ENCODE peak calls at places on chromosomes 11 and 22, in ten cellular contexts. T, F, M, V, L, C, J, Q, X and G are unnamed samples.

GRCh38 chr11:16912607-16913006 is 101.6 kb downstream of the PLEKHA7 start:
- DNase-seq in Q (no peak), L (no peak), F (peak), J (no peak), X (no peak), V (no peak), M (no peak), T (no peak), C (no peak), G (no peak)

GRCh38 chr11:57873196-57873911 is 111.8 kb downstream of the CTNND1 start:
- DNase-seq in Q (no peak), X (no peak), M (no peak), L (peak), T (no peak), J (no peak), C (no peak), F (no peak), V (no peak), G (peak)

GRCh38 chr11:10307022-10307410 is 2.1 kb downstream of the ADM start:
- DNase-seq in M (no peak), L (no peak), V (no peak), C (no peak), F (no peak), T (no peak), Q (no peak), X (no peak), J (no peak), G (no peak)

GRCh38 chr11:116053538-116053919 is 549.3 kb upstream of the CADM1 start:
- DNase-seq in T (no peak), Q (no peak), C (no peak), J (no peak), M (no peak), X (no peak), F (no peak), V (no peak), L (no peak), G (no peak)

GRCh38 chr11:43580735-43581369 is 99.7 kb upstream of the HSD17B12 start:
- DNase-seq in L (no peak), M (no peak), J (no peak), Q (no peak), X (no peak), F (no peak), C (peak), T (no peak), V (no peak), G (no peak)

GRCh38 chr11:134069426-134069921 is 602 bp downstream of the JAM3 start:
- DNase-seq in Q (no peak), F (no peak), J (peak), T (no peak), C (no peak), V (no peak), X (no peak), L (no peak), M (no peak), G (no peak)

GRCh38 chr22:37126383-37126782 is 16.9 kb upstream of the TMPRSS6 start:
- DNase-seq in M (no peak), F (peak), J (no peak), X (no peak), C (no peak), Q (peak), T (no peak), V (no peak), L (no peak), G (no peak)

GRCh38 chr11:10208045-10208674 is 85.9 kb downstream of the SBF2 start:
- DNase-seq in M (no peak), X (peak), C (peak), T (no peak), V (peak), F (no peak), L (peak), J (no peak), Q (peak), G (peak)

GRCh38 chr22:24181996-24182560 is 791 bp downstream of the SUSD2 start:
- DNase-seq in V (no peak), F (no peak), M (no peak), L (no peak), C (no peak), T (no peak), Q (no peak), X (no peak), J (no peak), G (no peak)

GRCh38 chr11:60790726-60791125 is 5.6 kb downstream of the MS4A10 start:
- DNase-seq in T (no peak), V (no peak), M (no peak), L (no peak), F (no peak), X (no peak), C (no peak), Q (no peak), J (no peak), G (no peak)

GRCh38 chr11:74641905-74642304 is 49.5 kb downstream of the POLD3 start:
- DNase-seq in F (no peak), C (no peak), L (no peak), T (no peak), J (no peak), X (no peak), M (no peak), V (no peak), Q (no peak), G (no peak)

GRCh38 chr11:65872555-65873279 is at the start of gene EFEMP2:
- DNase-seq in X (no peak), Q (no peak), M (no peak), V (no peak), L (no peak), F (no peak), J (no peak), T (no peak), C (no peak), G (no peak)

GRCh38 chr11:14764899-14765527 is 121.4 kb downstream of the PDE3B start:
- DNase-seq in F (no peak), J (no peak), V (no peak), Q (no peak), L (peak), X (peak), M (no peak), T (no peak), C (peak), G (no peak)

GRCh38 chr22:22019659-22020424 is 37.3 kb upstream of the TOP3B start:
- DNase-seq in T (no peak), V (no peak), M (no peak), L (peak), Q (no peak), C (no peak), J (no peak), X (no peak), F (no peak), G (peak)

GRCh38 chr22:25420925-25421904 is 143.3 kb upstream of the GRK3 start:
- DNase-seq in C (peak), T (no peak), F (peak), X (no peak), M (peak), V (no peak), J (no peak), Q (no peak), L (no peak), G (no peak)

GRCh38 chr11:74371269-74372039 is 26.8 kb downstream of the PGM2L1 start:
- DNase-seq in L (peak), M (no peak), X (no peak), Q (no peak), F (no peak), C (no peak), J (no peak), V (no peak), T (no peak), G (peak)

GRCh38 chr22:37565830-37566229 is 5.5 kb downstream of the CDC42EP1 start:
- DNase-seq in X (peak), J (no peak), L (no peak), V (no peak), T (no peak), M (no peak), C (no peak), Q (no peak), F (no peak), G (no peak)

GRCh38 chr11:5737091-5737490 is 843 bp downstream of the OR56B1 start:
- DNase-seq in M (no peak), X (no peak), C (no peak), V (no peak), T (no peak), L (no peak), F (no peak), Q (no peak), J (no peak), G (no peak)

GRCh38 chr11:125075900-125076317 is 12.8 kb downstream of the SLC37A2 start:
- DNase-seq in V (no peak), X (no peak), Q (no peak), M (peak), J (no peak), T (no peak), L (peak), C (peak), F (no peak), G (peak)

GRCh38 chr11:16049611-16050010 is 306.7 kb downstream of the SOX6 start:
- DNase-seq in X (no peak), J (no peak), Q (no peak), L (no peak), M (no peak), T (no peak), C (no peak), F (peak), V (no peak), G (no peak)

GRCh38 chr11:824292-824880 is 3.3 kb upstream of the CRACR2B start:
- DNase-seq in V (no peak), Q (no peak), M (no peak), X (no peak), C (no peak), L (no peak), T (no peak), F (no peak), J (no peak), G (no peak)

GRCh38 chr22:39128508-39128907 is 24.0 kb downstream of the CBX7 start:
- DNase-seq in C (peak), V (no peak), X (peak), Q (no peak), J (no peak), M (no peak), L (no peak), T (no peak), F (no peak), G (no peak)

GRCh38 chr11:34065505-34066203 is 14.1 kb downstream of the CAPRIN1 start:
- DNase-seq in L (peak), F (peak), M (no peak), V (no peak), C (no peak), T (no peak), Q (no peak), X (peak), J (no peak), G (no peak)

GRCh38 chr11:113694390-113694789 is 11.7 kb downstream of the TMPRSS5 start:
- DNase-seq in V (no peak), J (no peak), T (no peak), Q (no peak), M (no peak), C (no peak), L (no peak), X (no peak), F (no peak), G (no peak)

GRCh38 chr11:440065-441042 is 1.5 kb downstream of the ANO9 start:
- DNase-seq in T (peak), F (no peak), L (no peak), Q (no peak), C (no peak), V (no peak), J (no peak), M (no peak), X (peak), G (no peak)

GRCh38 chr11:109605006-109605405 is 183.0 kb downstream of the C11orf87 start:
- DNase-seq in J (no peak), V (no peak), C (no peak), X (no peak), Q (no peak), T (no peak), L (no peak), F (no peak), M (no peak), G (no peak)

GRCh38 chr11:74397531-74398243 is 546 bp downstream of the PGM2L1 start:
- DNase-seq in X (peak), L (peak), V (peak), T (no peak), J (no peak), F (peak), M (no peak), C (peak), Q (peak), G (peak)

GRCh38 chr11:36105743-36106581 is 162.1 kb downstream of the LDLRAD3 start:
- DNase-seq in F (no peak), M (no peak), L (no peak), Q (no peak), X (no peak), T (no peak), C (no peak), J (no peak), V (no peak), G (no peak)

GRCh38 chr11:123694551-123694950 is 40.1 kb upstream of the SCN3B start:
- DNase-seq in C (no peak), M (no peak), T (no peak), L (no peak), J (no peak), X (no peak), Q (no peak), V (no peak), F (no peak), G (no peak)

GRCh38 chr11:63769719-63770443 is 1.3 kb upstream of the ZFTA start:
- DNase-seq in T (no peak), Q (no peak), F (peak), X (no peak), J (peak), V (no peak), C (no peak), M (no peak), L (no peak), G (no peak)

GRCh38 chr11:11813288-11813962 is 28.3 kb upstream of the USP47 start:
- DNase-seq in C (no peak), L (peak), F (no peak), Q (peak), V (no peak), J (no peak), T (no peak), M (no peak), X (no peak), G (peak)

GRCh38 chr11:128619540-128620305 is 32.4 kb upstream of the ETS1 start:
- DNase-seq in Q (no peak), X (peak), T (no peak), J (no peak), C (no peak), L (no peak), M (no peak), V (no peak), F (no peak), G (no peak)

GRCh38 chr22:49664891-49665290 is 162.8 kb downstream of the BRD1 start:
- DNase-seq in J (no peak), F (peak), C (no peak), Q (no peak), T (no peak), M (peak), X (no peak), L (no peak), V (no peak), G (no peak)

GRCh38 chr11:79237676-79238075 is 203.2 kb downstream of the TENM4 start:
- DNase-seq in L (no peak), V (no peak), F (no peak), C (no peak), Q (no peak), M (no peak), X (no peak), J (no peak), T (no peak), G (no peak)

GRCh38 chr22:45934659-45935341 is 42.2 kb downstream of the WNT7B start:
- DNase-seq in F (no peak), T (no peak), X (peak), M (peak), L (peak), Q (peak), J (no peak), C (no peak), V (no peak), G (peak)

GRCh38 chr22:40432167-40432566 is 61.8 kb downstream of the SGSM3 start:
- DNase-seq in L (no peak), C (no peak), Q (no peak), M (no peak), T (no peak), F (no peak), V (no peak), J (no peak), X (no peak), G (no peak)

GRCh38 chr11:108882211-108882831 is 217.5 kb downstream of the DDX10 start:
- DNase-seq in X (no peak), V (no peak), M (no peak), C (no peak), F (no peak), L (no peak), T (no peak), Q (no peak), J (no peak), G (no peak)

DNA sequence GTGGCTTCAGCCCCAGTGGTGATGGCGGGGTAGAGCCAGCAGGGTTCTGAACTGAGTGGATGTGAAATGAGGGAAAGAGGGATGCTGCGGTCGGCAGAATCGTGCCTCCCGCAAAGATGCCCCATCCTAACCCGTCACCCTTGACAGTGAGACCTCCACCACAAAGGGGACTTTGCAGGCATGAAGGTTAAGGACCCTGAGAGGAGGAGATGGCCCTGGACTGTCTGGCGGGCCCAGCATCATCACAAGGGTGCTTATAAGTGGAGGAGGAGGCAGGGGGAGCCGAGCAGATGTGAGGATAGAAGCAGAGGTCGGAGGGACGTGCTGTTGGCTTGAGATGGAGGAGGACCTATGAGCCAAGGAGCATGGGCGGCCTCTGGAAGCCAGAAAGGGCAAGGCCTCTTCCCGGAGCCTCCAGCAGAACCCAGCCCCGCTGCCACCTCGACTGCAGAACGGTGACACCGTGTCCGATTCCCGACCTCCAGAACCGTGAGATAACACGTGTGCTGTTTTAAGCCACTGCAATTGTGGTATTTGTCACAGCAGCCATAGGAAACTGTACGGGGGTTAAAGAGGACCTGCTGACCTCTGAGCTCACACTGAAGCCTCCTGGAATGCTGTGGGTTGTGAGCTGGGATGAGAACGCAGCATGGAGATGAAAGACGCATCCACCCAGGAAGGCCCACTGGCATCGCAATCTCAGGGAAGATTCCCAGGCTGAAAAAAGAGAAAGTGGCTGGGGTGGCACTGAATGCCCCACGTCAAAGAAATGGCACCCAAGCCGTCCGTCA is 10.9 kb downstream of the LINC01488 start:
- DNase-seq in J (no peak), M (no peak), C (no peak), Q (no peak), L (no peak), T (no peak), X (no peak), V (no peak), F (no peak), G (no peak)
- TF ChIP-seq CTCF in J (no peak), M (no peak), C (no peak), Q (no peak), L (no peak), T (no peak), X (no peak), V (no peak), F (no peak), G (no peak)

DNA sequence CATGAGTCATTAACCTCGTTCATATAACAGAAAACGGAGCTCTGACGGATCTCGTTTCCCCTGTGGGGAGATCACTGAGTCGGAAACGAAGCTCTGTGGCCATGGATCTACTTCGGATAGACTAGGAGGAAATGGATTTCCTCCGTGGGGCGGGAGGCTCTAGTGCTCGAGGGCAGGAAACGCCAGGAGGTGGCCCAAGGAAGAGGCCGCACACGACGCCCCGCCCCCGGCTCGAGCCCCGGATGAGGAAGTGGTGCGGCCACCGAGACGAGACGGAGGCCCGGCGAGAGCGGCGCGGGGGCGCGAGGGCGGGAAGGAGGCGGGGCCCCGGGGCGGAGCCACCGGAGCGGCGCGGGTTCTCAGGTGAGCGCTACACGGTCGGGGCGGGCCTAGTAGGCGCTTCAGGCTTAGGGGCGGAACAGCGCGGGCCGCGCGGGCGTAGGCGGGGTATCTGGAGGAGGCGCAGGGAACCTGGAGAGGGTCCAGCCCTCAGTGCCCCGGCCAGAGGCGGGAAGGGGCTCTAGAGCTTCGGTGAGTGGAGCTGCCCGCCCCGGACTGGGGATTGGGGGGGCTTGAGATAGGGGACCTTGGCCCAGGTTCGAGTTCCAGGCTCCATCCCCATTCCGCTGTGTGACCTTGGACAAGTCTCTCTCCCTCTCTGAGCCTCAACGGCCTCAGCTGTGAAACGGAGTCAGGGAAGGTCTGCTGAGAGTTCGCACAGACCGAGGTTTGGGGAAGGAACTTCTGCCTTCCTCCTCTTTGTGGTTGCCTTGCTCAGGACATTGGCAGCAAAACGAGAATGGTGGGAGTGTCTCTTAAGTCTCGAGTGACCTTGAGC is at the start of gene DEPDC5:
- DNase-seq in L (peak), X (peak), J (peak), Q (peak), C (peak), F (peak), V (peak), T (peak), M (peak), G (peak)
- TF ChIP-seq CTCF in L (no peak), X (no peak), J (no peak), Q (no peak), C (no peak), F (no peak), V (no peak), T (no peak), M (no peak), G (no peak)

GRCh38 chr11:8810331-8811301 is 100.4 kb upstream of the AKIP1 start:
- DNase-seq in F (peak), C (peak), J (peak), V (no peak), M (peak), T (no peak), Q (no peak), L (peak), X (peak), G (peak)
- TF ChIP-seq CTCF in F (no peak), C (no peak), J (no peak), V (no peak), M (peak), T (no peak), Q (no peak), L (no peak), X (no peak), G (no peak)

DNA sequence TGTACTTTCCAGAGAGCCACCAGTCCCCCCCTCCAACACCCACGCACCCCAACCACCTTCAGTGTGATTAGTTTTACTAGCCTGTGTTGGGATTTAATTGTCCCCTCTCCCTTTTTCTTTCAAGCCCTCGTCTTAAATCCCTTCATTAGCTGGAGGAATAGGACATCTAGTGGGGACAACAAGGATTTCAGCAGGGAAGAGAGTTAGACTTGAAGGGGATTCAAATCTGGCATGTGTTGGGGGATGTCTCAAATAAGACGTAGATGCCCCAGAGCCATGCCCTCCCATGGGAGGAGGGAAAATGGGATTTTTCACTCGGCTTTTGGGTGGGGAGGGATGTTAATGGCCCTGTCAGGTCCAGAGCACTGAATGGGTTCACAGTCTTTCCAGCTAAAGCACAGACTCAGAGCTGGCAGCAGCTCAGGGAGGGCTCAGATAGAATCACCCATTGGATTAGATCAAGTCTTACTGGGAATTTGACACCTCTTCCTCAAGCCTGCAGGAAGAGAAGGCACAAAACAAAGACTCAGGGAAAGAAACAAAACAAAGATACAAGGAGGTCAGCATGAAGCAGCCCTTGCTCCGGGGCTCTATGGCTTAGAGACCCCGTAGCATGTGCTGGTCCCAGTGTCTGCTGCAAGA is 10.7 kb downstream of the INS start:
- DNase-seq in L (peak), T (no peak), X (no peak), J (no peak), C (no peak), V (peak), M (no peak), Q (peak), F (no peak), G (no peak)
- TF ChIP-seq CTCF in L (peak), T (no peak), X (peak), J (peak), C (no peak), V (peak), M (peak), Q (peak), F (peak), G (peak)

GRCh38 chr11:119295178-119295577 is 21.8 kb downstream of the MCAM start:
- DNase-seq in X (no peak), T (no peak), C (no peak), Q (no peak), V (peak), J (no peak), F (no peak), M (no peak), L (peak), G (no peak)
- TF ChIP-seq CTCF in X (no peak), T (no peak), C (no peak), Q (peak), V (peak), J (no peak), F (peak), M (peak), L (peak), G (no peak)